ENCODE peak calls at places on chromosomes 5 and 9, in nine cellular contexts. N, F, E, O, H, J, I, Z and X are unnamed samples.
A peak's percentile ranks its signal among the peaks of the same experiment; 100 is the strongest.

GRCh38 chr9:119951090-119951489 is 581.9 kb upstream of the BRINP1 start:
- DNase-seq in I (no peak), E (no peak), F (no peak), O (peak; percentile 12), Z (peak; percentile 4), J (no peak), N (no peak), H (no peak), X (no peak)

GRCh38 chr5:180519098-180519497 is 24.9 kb downstream of the CNOT6 start:
- DNase-seq in I (no peak), O (peak; percentile 66), E (no peak), H (no peak), Z (peak; percentile 39), N (no peak), J (no peak), F (no peak), X (no peak)

GRCh38 chr5:121949885-121950284 is 11.9 kb upstream of the SRFBP1 start:
- DNase-seq in E (no peak), H (peak; percentile 55), N (no peak), J (no peak), F (no peak), Z (peak; percentile 78), O (peak; percentile 79), I (no peak), X (no peak)

GRCh38 chr9:77170991-77171699 is 6.2 kb upstream of the VPS13A start:
- DNase-seq in O (no peak), N (no peak), J (no peak), I (peak; percentile 50), E (no peak), H (no peak), Z (no peak), F (no peak), X (no peak)

GRCh38 chr5:59066367-59067163 is 483.7 kb downstream of the RAB3C start:
- DNase-seq in E (peak; percentile 59), O (peak; percentile 68), J (no peak), H (no peak), I (no peak), F (no peak), Z (peak; percentile 78), N (no peak), X (no peak)

GRCh38 chr5:153352685-153353219 is 137.7 kb upstream of the GRIA1 start:
- DNase-seq in O (no peak), J (no peak), N (no peak), I (no peak), H (no peak), Z (no peak), F (no peak), E (no peak), X (no peak)

GRCh38 chr5:143788401-143788800 is 23.6 kb upstream of the HMHB1 start:
- DNase-seq in I (no peak), O (no peak), E (no peak), J (no peak), N (no peak), F (no peak), Z (no peak), H (no peak), X (no peak)

GRCh38 chr5:16178745-16179372 is 732 bp downstream of the MARCHF11 start:
- DNase-seq in I (peak; percentile 77), Z (peak; percentile 70), H (peak; percentile 97), O (peak; percentile 73), J (no peak), F (no peak), N (peak; percentile 25), E (peak; percentile 21), X (no peak)

GRCh38 chr5:88806338-88806737 is 76.6 kb downstream of the MEF2C start:
- DNase-seq in E (no peak), Z (no peak), F (no peak), N (no peak), I (no peak), O (no peak), J (no peak), H (no peak), X (no peak)

GRCh38 chr9:13480688-13481087 is 201.2 kb upstream of the MPDZ start:
- DNase-seq in H (peak; percentile 4), F (no peak), I (no peak), Z (peak; percentile 66), N (no peak), O (no peak), E (peak; percentile 17), J (no peak), X (no peak)

GRCh38 chr9:120382453-120382852 is 197.5 kb downstream of the CDK5RAP2 start:
- DNase-seq in I (no peak), J (peak; percentile 36), Z (no peak), F (no peak), E (no peak), N (no peak), H (no peak), O (no peak), X (no peak)

DNA sequence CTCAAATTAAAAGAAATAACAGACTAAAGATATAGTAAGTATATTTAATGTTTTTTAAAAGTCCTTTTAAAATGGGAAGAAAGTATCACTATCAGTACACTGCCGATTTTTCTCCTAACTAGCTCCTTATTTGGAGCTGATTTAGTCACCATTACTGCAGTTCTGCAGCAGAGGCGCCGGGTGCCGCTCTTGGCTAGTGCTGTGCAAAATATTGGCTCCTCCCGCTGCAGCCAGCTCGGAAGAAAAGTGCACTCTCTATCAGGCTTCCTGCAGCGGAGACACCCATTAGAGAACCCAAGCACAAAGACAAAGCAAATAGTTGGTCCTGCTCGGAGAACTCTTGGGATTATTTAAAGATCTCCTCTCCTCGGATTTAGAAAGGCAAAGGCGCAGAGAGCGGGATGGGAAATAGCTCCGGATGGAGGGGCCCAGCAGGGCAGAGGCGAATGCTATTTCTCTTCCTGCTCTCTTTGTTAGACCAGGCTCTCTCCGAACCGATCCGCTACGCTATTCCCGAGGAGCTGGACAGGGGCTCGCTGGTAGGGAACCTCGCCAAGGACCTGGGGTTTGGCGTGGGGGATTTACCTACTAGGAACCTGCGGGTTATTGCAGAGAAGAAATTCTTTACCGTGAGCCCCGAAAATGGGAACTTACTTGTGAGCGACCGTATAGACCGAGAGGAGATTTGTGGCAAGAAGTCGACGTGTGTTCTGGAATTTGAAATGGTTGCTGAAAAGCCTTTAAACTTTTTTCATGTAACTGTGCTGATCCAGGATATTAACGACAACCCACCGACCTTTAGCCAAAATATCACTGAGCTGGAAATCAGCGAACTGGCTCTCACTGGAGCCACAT is at the start of gene PCDHGB3:
- DNase-seq in N (no peak), H (no peak), E (no peak), I (peak; percentile 56), Z (peak; percentile 86), J (no peak), F (no peak), O (peak; percentile 64), X (peak; percentile 60)
- TF ChIP-seq CTCF in N (peak; percentile 15), H (no peak), E (peak; percentile 57), I (peak; percentile 64), Z (peak; percentile 52), J (no peak), F (no peak), O (peak; percentile 59), X (peak; percentile 72)

DNA sequence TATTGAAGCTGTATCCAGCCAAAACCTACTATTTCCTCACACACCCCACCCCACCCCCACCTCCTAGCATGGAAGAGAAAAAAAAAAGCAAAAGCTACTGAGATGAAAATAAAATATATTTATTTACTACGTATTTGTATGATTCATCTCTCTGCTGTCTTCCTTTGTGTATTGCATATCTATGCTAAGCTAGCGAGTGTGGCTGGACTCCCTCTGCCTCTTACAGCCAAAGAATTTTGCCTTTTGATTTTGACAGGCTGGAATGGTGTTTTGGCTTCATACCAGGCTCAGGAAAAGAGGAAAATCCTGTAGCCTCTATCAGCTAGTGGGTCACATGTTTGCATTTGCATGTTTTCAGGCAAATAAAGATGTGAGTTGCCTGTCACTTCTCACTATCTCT is 2.2 kb downstream of the ABLIM3 start:
- DNase-seq in E (no peak), Z (peak; percentile 72), I (no peak), J (no peak), H (no peak), N (no peak), F (no peak), O (peak; percentile 82), X (no peak)
- H3K4me3 ChIP-seq in E (no peak overlapping the region), Z (peak overlapping the region; percentile 40), I (peak overlapping the region; percentile 94), J (no peak overlapping the region), H (no peak overlapping the region), N (peak overlapping the region; percentile 90), F (no peak overlapping the region), O (peak overlapping the region; percentile 31), X (no peak overlapping the region)

GRCh38 chr5:14504332-14504727 is 77.3 kb upstream of the OTULINL start:
- DNase-seq in H (no peak), I (no peak), O (no peak), F (no peak), Z (no peak), J (no peak), E (no peak), N (no peak), X (no peak)

GRCh38 chr5:14503681-14504331 is 77.8 kb upstream of the OTULINL start:
- DNase-seq in N (no peak), O (no peak), F (no peak), J (no peak), H (no peak), I (no peak), E (no peak), Z (no peak), X (no peak)

GRCh38 chr5:14506661-14507060 is 74.9 kb upstream of the OTULINL start:
- DNase-seq in H (no peak), I (no peak), J (no peak), E (no peak), O (no peak), Z (no peak), N (no peak), F (no peak), X (no peak)

GRCh38 chr5:14504816-14505215 is 76.8 kb upstream of the OTULINL start:
- DNase-seq in J (no peak), H (no peak), I (no peak), E (no peak), F (no peak), O (no peak), Z (no peak), N (no peak), X (no peak)

DNA sequence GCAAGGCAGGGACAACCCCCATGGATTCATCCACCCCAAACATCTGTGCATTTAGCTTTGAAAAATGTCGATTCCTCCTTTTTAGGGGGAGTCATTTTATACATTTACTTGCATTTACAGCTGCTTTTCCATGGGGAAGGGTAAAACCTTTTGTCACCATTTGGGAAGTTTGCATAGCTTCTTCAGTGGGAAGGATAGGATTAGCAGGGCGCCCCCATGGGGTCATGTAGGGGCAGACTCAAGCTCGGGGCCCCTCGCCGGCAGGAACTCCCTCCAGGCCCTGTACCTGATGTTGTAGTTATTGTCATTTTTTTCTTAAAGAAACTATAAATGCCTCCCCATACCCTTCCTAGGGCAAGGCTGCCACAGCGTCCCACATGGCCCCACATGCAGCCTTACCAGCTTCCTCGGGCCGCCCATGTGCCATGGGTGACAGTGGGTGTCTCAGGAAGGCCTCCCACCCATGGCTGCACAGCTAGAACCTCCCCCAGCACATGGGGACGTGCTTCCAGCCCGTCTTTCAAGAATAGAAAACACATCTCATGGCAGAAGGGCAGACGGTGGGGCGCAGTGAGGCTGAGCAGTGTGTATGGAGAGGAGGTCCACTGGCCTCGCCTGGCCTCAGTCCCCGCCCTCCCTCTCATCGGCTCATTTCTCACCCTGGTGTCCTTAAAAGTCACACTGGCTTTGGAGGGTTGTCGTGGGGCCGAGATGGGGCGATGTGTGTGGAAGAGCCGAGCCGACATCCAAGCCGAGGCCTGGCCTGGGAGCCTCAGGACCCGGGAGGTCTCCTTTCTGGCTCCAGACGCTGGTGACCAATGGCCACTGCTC is 76.1 kb upstream of the OTULINL start:
- DNase-seq in E (no peak), I (no peak), Z (no peak), H (peak; percentile 26), F (no peak), N (no peak), O (no peak), J (no peak), X (no peak)
- TF ChIP-seq CTCF in E (peak; percentile 18), I (no peak), Z (no peak), H (peak; percentile 45), F (no peak), N (no peak), O (peak; percentile 28), J (no peak), X (peak; percentile 4)

GRCh38 chr5:81639556-81639955 is 111.3 kb downstream of the SSBP2 start:
- DNase-seq in O (no peak), H (no peak), Z (peak; percentile 11), I (no peak), F (no peak), N (no peak), J (no peak), E (no peak), X (no peak)
- H3K4me3 ChIP-seq in O (no peak overlapping the region), H (no peak overlapping the region), Z (no peak overlapping the region), I (no peak overlapping the region), F (no peak overlapping the region), N (no peak overlapping the region), J (no peak overlapping the region), E (no peak overlapping the region), X (no peak overlapping the region)